ENCODE peak calls at places on chromosomes 13 and 19, in eight cellular contexts. D is adipocyte, G is HuH-7, Z is anterior cingulate cortex, Q is epithelial cell of esophagus, M is fibroblast of the conjunctiva, W is hepatic stellate cell, E is small intestine. F is an unnamed sample.

GRCh38 chr13:112715715-112716460 is 26.1 kb downstream of the ATP11A start:
- DNase-seq in D (no peak), G (no peak), Z (no peak), Q (no peak), M (no peak), W (no peak), E (no peak), F (no peak)

GRCh38 chr13:83906240-83906820 is 24.1 kb upstream of the SLITRK1 start:
- DNase-seq in D (no peak), G (no peak), Z (no peak), Q (no peak), M (no peak), W (no peak), E (no peak), F (no peak)

GRCh38 chr19:41238244-41238643 is 19.2 kb downstream of the AXL start:
- DNase-seq in D (no peak), G (no peak), Z (no peak), Q (no peak), M (no peak), W (no peak), E (no peak), F (no peak)

GRCh38 chr19:3365447-3366103 is 808 bp upstream of the NFIC start:
- DNase-seq in D (peak), G (no peak), Z (peak), Q (peak), M (no peak), W (peak), E (no peak), F (peak)

GRCh38 chr19:3433313-3433712 is 47.0 kb downstream of the SMIM24 start:
- DNase-seq in D (no peak), G (no peak), Z (no peak), Q (no peak), M (no peak), W (no peak), E (no peak), F (no peak)

GRCh38 chr19:14517840-14518505 is at the start of gene DNAJB1:
- DNase-seq in D (peak), G (peak), Z (peak), Q (peak), M (peak), W (peak), E (peak), F (peak)

GRCh38 chr19:50844296-50844935 is 10.3 kb upstream of the KLK3 start:
- DNase-seq in D (no peak), G (no peak), Z (no peak), Q (no peak), M (no peak), W (no peak), E (no peak), F (no peak)

GRCh38 chr13:112207124-112207523 is 140.2 kb downstream of the SOX1 start:
- DNase-seq in D (no peak), G (no peak), Z (no peak), Q (no peak), M (no peak), W (no peak), E (no peak), F (no peak)

GRCh38 chr19:44566984-44567383 is 37.5 kb upstream of the CEACAM20 start:
- DNase-seq in D (no peak), G (no peak), Z (no peak), Q (peak), M (no peak), W (no peak), E (no peak), F (no peak)

GRCh38 chr19:35509018-35509652 is 4.3 kb downstream of the DMKN start:
- DNase-seq in D (no peak), G (peak), Z (no peak), Q (peak), M (no peak), W (no peak), E (peak), F (no peak)

GRCh38 chr13:67048084-67048792 is 181.9 kb downstream of the PCDH9 start:
- DNase-seq in D (peak), G (no peak), Z (no peak), Q (peak), M (no peak), W (peak), E (no peak), F (peak)

GRCh38 chr19:9435279-9436268 is at the start of gene ZNF266:
- DNase-seq in D (peak), G (peak), Z (peak), Q (peak), M (peak), W (peak), E (peak), F (peak)

GRCh38 chr13:32538234-32538620 is 368 bp downstream of the N4BP2L2 start:
- DNase-seq in D (peak), G (no peak), Z (no peak), Q (peak), M (peak), W (peak), E (no peak), F (no peak)

GRCh38 chr13:66640231-66640630 is 589.9 kb downstream of the PCDH9 start:
- DNase-seq in D (no peak), G (no peak), Z (no peak), Q (no peak), M (no peak), W (no peak), E (no peak), F (no peak)

GRCh38 chr19:6393982-6394412 is 1.0 kb upstream of the GTF2F1 start:
- DNase-seq in D (no peak), G (no peak), Z (no peak), Q (no peak), M (no peak), W (no peak), E (no peak), F (no peak)

GRCh38 chr13:108214511-108215383 is 589 bp downstream of the LIG4 start:
- DNase-seq in D (peak), G (no peak), Z (no peak), Q (peak), M (no peak), W (no peak), E (no peak), F (peak)

GRCh38 chr19:56930647-56931592 is 90.4 kb upstream of the PEG3 start:
- DNase-seq in D (no peak), G (no peak), Z (no peak), Q (no peak), M (no peak), W (no peak), E (no peak), F (no peak)

GRCh38 chr13:102993348-102993747 is 72.9 kb downstream of the SLC10A2 start:
- DNase-seq in D (peak), G (no peak), Z (no peak), Q (no peak), M (no peak), W (no peak), E (no peak), F (no peak)

GRCh38 chr19:33394006-33394722 is 20.7 kb downstream of the CEBPG start:
- DNase-seq in D (peak), G (peak), Z (no peak), Q (peak), M (peak), W (peak), E (no peak), F (peak)

GRCh38 chr19:32296694-32297093 is 48.7 kb upstream of the ZNF507 start:
- DNase-seq in D (no peak), G (no peak), Z (no peak), Q (no peak), M (no peak), W (no peak), E (peak), F (no peak)

GRCh38 chr13:106205871-106206270 is 329.6 kb downstream of the EFNB2 start:
- DNase-seq in D (no peak), G (no peak), Z (no peak), Q (no peak), M (no peak), W (no peak), E (no peak), F (peak)

GRCh38 chr13:30033681-30034447 is 183.4 kb upstream of the UBL3 start:
- DNase-seq in D (peak), G (no peak), Z (no peak), Q (peak), M (peak), W (peak), E (no peak), F (peak)

GRCh38 chr19:37981785-37982475 is 74.9 kb downstream of the SIPA1L3 start:
- DNase-seq in D (no peak), G (no peak), Z (no peak), Q (peak), M (no peak), W (no peak), E (peak), F (no peak)

GRCh38 chr19:3266792-3267469 is 42.5 kb downstream of the CELF5 start:
- DNase-seq in D (no peak), G (no peak), Z (no peak), Q (no peak), M (no peak), W (no peak), E (no peak), F (no peak)

GRCh38 chr19:17328517-17329060 is 6.1 kb downstream of the ANO8 start:
- DNase-seq in D (no peak), G (no peak), Z (no peak), Q (no peak), M (no peak), W (no peak), E (no peak), F (no peak)

GRCh38 chr19:49862411-49863253 is 4.7 kb downstream of the PNKP start:
- DNase-seq in D (no peak), G (peak), Z (no peak), Q (no peak), M (no peak), W (no peak), E (no peak), F (peak)

GRCh38 chr13:72643339-72643989 is 84.0 kb downstream of the MZT1 start:
- DNase-seq in D (peak), G (peak), Z (no peak), Q (peak), M (peak), W (peak), E (peak), F (peak)

GRCh38 chr19:17721821-17722220 is 2.5 kb downstream of the MAP1S start:
- DNase-seq in D (peak), G (no peak), Z (no peak), Q (peak), M (no peak), W (peak), E (no peak), F (no peak)

GRCh38 chr13:108060111-108060510 is 155.2 kb downstream of the LIG4 start:
- DNase-seq in D (no peak), G (no peak), Z (no peak), Q (no peak), M (no peak), W (no peak), E (no peak), F (peak)

GRCh38 chr13:113648218-113648615 is 9.8 kb downstream of the ATP4B start:
- DNase-seq in D (no peak), G (no peak), Z (no peak), Q (no peak), M (no peak), W (no peak), E (no peak), F (no peak)

GRCh38 chr13:44382635-44383145 is 9.1 kb downstream of the SERP2 start:
- DNase-seq in D (no peak), G (no peak), Z (no peak), Q (no peak), M (no peak), W (no peak), E (peak), F (no peak)

GRCh38 chr19:46791944-46792343 is 3.5 kb upstream of the SLC1A5 start:
- DNase-seq in D (no peak), G (no peak), Z (no peak), Q (no peak), M (no peak), W (no peak), E (peak), F (no peak)

GRCh38 chr13:74464656-74465055 is 330.5 kb upstream of the KLF12 start:
- DNase-seq in D (no peak), G (no peak), Z (no peak), Q (no peak), M (no peak), W (no peak), E (no peak), F (no peak)

GRCh38 chr19:4749870-4750269 is 26.2 kb upstream of the DPP9 start:
- DNase-seq in D (no peak), G (no peak), Z (no peak), Q (no peak), M (no peak), W (no peak), E (no peak), F (no peak)

GRCh38 chr13:44218501-44219240 is 155.0 kb upstream of the SERP2 start:
- DNase-seq in D (no peak), G (no peak), Z (no peak), Q (peak), M (no peak), W (no peak), E (peak), F (peak)

GRCh38 chr13:50531917-50532899 is 311.3 kb downstream of the DLEU7 start:
- DNase-seq in D (peak), G (no peak), Z (no peak), Q (peak), M (no peak), W (no peak), E (peak), F (peak)

GRCh38 chr13:82165396-82166174 is 1716.7 kb downstream of the SLITRK1 start:
- DNase-seq in D (no peak), G (no peak), Z (no peak), Q (no peak), M (no peak), W (no peak), E (no peak), F (no peak)

GRCh38 chr19:1238373-1239303 is 833 bp upstream of the CBARP start:
- DNase-seq in D (no peak), G (no peak), Z (no peak), Q (no peak), M (no peak), W (no peak), E (no peak), F (no peak)

GRCh38 chr19:32691952-32692726 is 518 bp downstream of the NUDT19 start:
- DNase-seq in D (peak), G (no peak), Z (no peak), Q (peak), M (peak), W (peak), E (peak), F (peak)

GRCh38 chr19:13727798-13728197 is 36.5 kb upstream of the MRI1 start:
- DNase-seq in D (no peak), G (no peak), Z (no peak), Q (no peak), M (no peak), W (no peak), E (no peak), F (peak)

F was measured in astrocyte of the hippocampus.